ENCODE peak calls at places on chromosome 17, in five cellular contexts. P, W, Y, S and V are unnamed samples.

GRCh38 chr17:63714550-63715277 is 14.8 kb upstream of the LIMD2 start:
- DNase-seq in P (no peak), W (peak), Y (no peak), S (no peak), V (peak)

GRCh38 chr17:79622201-79622601 is 11.3 kb upstream of the RBFOX3 start:
- DNase-seq in P (no peak), W (no peak), Y (no peak), S (no peak), V (no peak)

GRCh38 chr17:77836557-77837041 is 121.9 kb upstream of the TNRC6C start:
- DNase-seq in P (no peak), W (no peak), Y (no peak), S (no peak), V (no peak)

GRCh38 chr17:76709077-76709950 is 1.5 kb downstream of the MXRA7 start:
- DNase-seq in P (no peak), W (peak), Y (peak), S (no peak), V (peak)

GRCh38 chr17:13003454-13003851 is 14.4 kb downstream of the ELAC2 start:
- DNase-seq in P (no peak), W (no peak), Y (no peak), S (no peak), V (no peak)

GRCh38 chr17:47941246-47941997 is at the start of gene PNPO:
- DNase-seq in P (peak), W (peak), Y (peak), S (peak), V (peak)

GRCh38 chr17:7279453-7279852 is 2.1 kb upstream of the SLC2A4 start:
- DNase-seq in P (no peak), W (no peak), Y (no peak), S (no peak), V (no peak)

GRCh38 chr17:76382803-76383644 is 1.4 kb upstream of the SPHK1 start:
- DNase-seq in P (peak), W (peak), Y (peak), S (no peak), V (no peak)

GRCh38 chr17:7929158-7930029 is at the start of gene KCNAB3:
- DNase-seq in P (peak), W (peak), Y (peak), S (no peak), V (peak)

GRCh38 chr17:38451840-38452529 is 23.7 kb downstream of the ARHGAP23 start:
- DNase-seq in P (no peak), W (no peak), Y (peak), S (no peak), V (peak)

GRCh38 chr17:27473748-27474609 is 17.7 kb downstream of the KSR1 start:
- DNase-seq in P (peak), W (peak), Y (no peak), S (no peak), V (no peak)

GRCh38 chr17:29707212-29707571 is 84.5 kb upstream of the CORO6 start:
- DNase-seq in P (no peak), W (no peak), Y (no peak), S (no peak), V (no peak)

GRCh38 chr17:19365499-19365817 is 2.9 kb upstream of the B9D1 start:
- DNase-seq in P (no peak), W (no peak), Y (no peak), S (no peak), V (no peak)

GRCh38 chr17:4485676-4486646 is 12.7 kb upstream of the SPNS2 start:
- DNase-seq in P (peak), W (no peak), Y (no peak), S (no peak), V (no peak)

GRCh38 chr17:79612468-79613194 is 1.8 kb upstream of the RBFOX3 start:
- DNase-seq in P (no peak), W (peak), Y (no peak), S (peak), V (peak)

GRCh38 chr17:50501906-50502642 is 6.2 kb upstream of the MYCBPAP start:
- DNase-seq in P (no peak), W (no peak), Y (no peak), S (no peak), V (no peak)

GRCh38 chr17:82118178-82118814 is 20.3 kb upstream of the FASN start:
- DNase-seq in P (no peak), W (no peak), Y (no peak), S (no peak), V (no peak)

GRCh38 chr17:28216032-28216431 is 103.0 kb upstream of the TMEM97 start:
- DNase-seq in P (no peak), W (no peak), Y (no peak), S (no peak), V (peak)

GRCh38 chr17:69575346-69575761 is 160.9 kb downstream of the MAP2K6 start:
- DNase-seq in P (no peak), W (no peak), Y (peak), S (no peak), V (no peak)

GRCh38 chr17:15157051-15157450 is 108.1 kb downstream of the PMP22 start:
- DNase-seq in P (no peak), W (no peak), Y (peak), S (no peak), V (no peak)

GRCh38 chr17:74862108-74862901 is 2.6 kb upstream of the GRIN2C start:
- DNase-seq in P (peak), W (peak), Y (peak), S (peak), V (peak)

GRCh38 chr17:29665480-29665807 is 42.7 kb upstream of the CORO6 start:
- DNase-seq in P (no peak), W (no peak), Y (no peak), S (no peak), V (no peak)

GRCh38 chr17:1460233-1460632 is 4.2 kb upstream of the CRK start:
- DNase-seq in P (no peak), W (no peak), Y (no peak), S (no peak), V (peak)

GRCh38 chr17:48546924-48547838 is 2.3 kb upstream of the HOXB2 start:
- DNase-seq in P (no peak), W (no peak), Y (no peak), S (no peak), V (no peak)

GRCh38 chr17:57255776-57256681 is at the start of gene MSI2:
- DNase-seq in P (peak), W (peak), Y (peak), S (peak), V (peak)

GRCh38 chr17:57121308-57122042 is 36.4 kb downstream of the AKAP1 start:
- DNase-seq in P (no peak), W (peak), Y (peak), S (no peak), V (peak)